ENCODE peak calls at places on chromosomes 6 and 20, in six cellular contexts. One of them, this sample, is unnamed.

GRCh38 chr20:61768926-61769832 is 296.5 kb downstream of the TAF4 start:
- DNase-seq in pancreas: no peak
- DNase-seq in aorta: peak; percentile 52
- DNase-seq in mammary epithelial cell: no peak
- DNase-seq in hepatocyte: no peak
- DNase-seq in foreskin keratinocyte: no peak
- DNase-seq in this sample: no peak

GRCh38 chr20:1292620-1293019 is 26.5 kb downstream of the SNPH start:
- DNase-seq in hepatocyte: no peak
- DNase-seq in pancreas: no peak
- DNase-seq in aorta: no peak
- DNase-seq in mammary epithelial cell: no peak
- DNase-seq in foreskin keratinocyte: no peak
- DNase-seq in this sample: no peak

GRCh38 chr6:119319694-119320093 is 29.9 kb downstream of the MAN1A1 start:
- DNase-seq in hepatocyte: no peak
- DNase-seq in foreskin keratinocyte: no peak
- DNase-seq in mammary epithelial cell: no peak
- DNase-seq in pancreas: no peak
- DNase-seq in aorta: no peak
- DNase-seq in this sample: no peak

GRCh38 chr6:17381429-17382147 is 11.8 kb upstream of the CAP2 start:
- DNase-seq in foreskin keratinocyte: no peak
- DNase-seq in pancreas: no peak
- DNase-seq in hepatocyte: no peak
- DNase-seq in mammary epithelial cell: no peak
- DNase-seq in aorta: no peak
- DNase-seq in this sample: no peak

GRCh38 chr6:18053555-18054445 is 66.4 kb upstream of the KIF13A start:
- DNase-seq in mammary epithelial cell: peak; percentile 43
- DNase-seq in pancreas: no peak
- DNase-seq in hepatocyte: no peak
- DNase-seq in aorta: no peak
- DNase-seq in foreskin keratinocyte: no peak
- DNase-seq in this sample: no peak

GRCh38 chr6:111921108-111921507 is 47.9 kb upstream of the FYN start:
- DNase-seq in pancreas: no peak
- DNase-seq in hepatocyte: no peak
- DNase-seq in mammary epithelial cell: no peak
- DNase-seq in foreskin keratinocyte: no peak
- DNase-seq in aorta: no peak
- DNase-seq in this sample: no peak

GRCh38 chr6:167799033-167799933 is 27.4 kb upstream of the AFDN start:
- DNase-seq in aorta: no peak
- DNase-seq in pancreas: peak; percentile 43
- DNase-seq in mammary epithelial cell: no peak
- DNase-seq in foreskin keratinocyte: no peak
- DNase-seq in hepatocyte: no peak
- DNase-seq in this sample: no peak

GRCh38 chr20:51500311-51500710 is 42.2 kb downstream of the NFATC2 start:
- DNase-seq in aorta: no peak
- DNase-seq in pancreas: no peak
- DNase-seq in foreskin keratinocyte: peak; percentile 32
- DNase-seq in mammary epithelial cell: peak; percentile 85
- DNase-seq in hepatocyte: no peak
- DNase-seq in this sample: peak; percentile 86

GRCh38 chr6:49225471-49225870 is 237.6 kb downstream of the MMUT start:
- DNase-seq in pancreas: no peak
- DNase-seq in foreskin keratinocyte: no peak
- DNase-seq in aorta: no peak
- DNase-seq in hepatocyte: no peak
- DNase-seq in mammary epithelial cell: no peak
- DNase-seq in this sample: no peak

GRCh38 chr6:15804461-15804784 is 141.6 kb upstream of the DTNBP1 start:
- DNase-seq in hepatocyte: no peak
- DNase-seq in pancreas: no peak
- DNase-seq in foreskin keratinocyte: no peak
- DNase-seq in mammary epithelial cell: no peak
- DNase-seq in aorta: no peak
- DNase-seq in this sample: no peak

GRCh38 chr20:32695089-32695488 is 21.3 kb upstream of the C20orf203 start:
- DNase-seq in aorta: no peak
- DNase-seq in pancreas: no peak
- DNase-seq in mammary epithelial cell: no peak
- DNase-seq in foreskin keratinocyte: no peak
- DNase-seq in hepatocyte: no peak
- DNase-seq in this sample: no peak
- H3K27ac ChIP-seq in aorta: no peak overlapping the region
- H3K27ac ChIP-seq in pancreas: no peak overlapping the region
- H3K27ac ChIP-seq in mammary epithelial cell: no peak overlapping the region
- H3K27ac ChIP-seq in foreskin keratinocyte: no peak overlapping the region
- H3K27ac ChIP-seq in hepatocyte: no peak overlapping the region
- H3K27ac ChIP-seq in this sample: no peak overlapping the region

GRCh38 chr6:32621372-32621771 is 15.8 kb upstream of the HLA-DQA1 start:
- DNase-seq in mammary epithelial cell: no peak
- DNase-seq in aorta: no peak
- DNase-seq in pancreas: no peak
- DNase-seq in foreskin keratinocyte: no peak
- DNase-seq in hepatocyte: no peak
- DNase-seq in this sample: no peak
- H3K27ac ChIP-seq in mammary epithelial cell: no peak overlapping the region
- H3K27ac ChIP-seq in aorta: no peak overlapping the region
- H3K27ac ChIP-seq in pancreas: no peak overlapping the region
- H3K27ac ChIP-seq in foreskin keratinocyte: no peak overlapping the region
- H3K27ac ChIP-seq in hepatocyte: no peak overlapping the region
- H3K27ac ChIP-seq in this sample: no peak overlapping the region

GRCh38 chr6:35475573-35475972 is 7.4 kb downstream of the RPL10A start:
- DNase-seq in pancreas: no peak
- DNase-seq in hepatocyte: no peak
- DNase-seq in aorta: no peak
- DNase-seq in foreskin keratinocyte: no peak
- DNase-seq in mammary epithelial cell: no peak
- DNase-seq in this sample: no peak

GRCh38 chr6:35474978-35475570 is 6.9 kb downstream of the RPL10A start:
- DNase-seq in mammary epithelial cell: no peak
- DNase-seq in aorta: no peak
- DNase-seq in foreskin keratinocyte: no peak
- DNase-seq in pancreas: no peak
- DNase-seq in hepatocyte: no peak
- DNase-seq in this sample: no peak

GRCh38 chr6:35473075-35473848 is 5.1 kb downstream of the RPL10A start:
- DNase-seq in hepatocyte: no peak
- DNase-seq in foreskin keratinocyte: no peak
- DNase-seq in mammary epithelial cell: no peak
- DNase-seq in pancreas: no peak
- DNase-seq in aorta: no peak
- DNase-seq in this sample: no peak

GRCh38 chr6:35474129-35474977 is 6.2 kb downstream of the RPL10A start:
- DNase-seq in mammary epithelial cell: no peak
- DNase-seq in foreskin keratinocyte: no peak
- DNase-seq in pancreas: no peak
- DNase-seq in hepatocyte: no peak
- DNase-seq in aorta: no peak
- DNase-seq in this sample: no peak

GRCh38 chr6:35473849-35474128 is 5.6 kb downstream of the RPL10A start:
- DNase-seq in mammary epithelial cell: no peak
- DNase-seq in hepatocyte: no peak
- DNase-seq in foreskin keratinocyte: no peak
- DNase-seq in pancreas: no peak
- DNase-seq in aorta: no peak
- DNase-seq in this sample: no peak
- H3K27ac ChIP-seq in mammary epithelial cell: no peak overlapping the region
- H3K27ac ChIP-seq in hepatocyte: no peak overlapping the region
- H3K27ac ChIP-seq in foreskin keratinocyte: no peak overlapping the region
- H3K27ac ChIP-seq in pancreas: no peak overlapping the region
- H3K27ac ChIP-seq in aorta: no peak overlapping the region
- H3K27ac ChIP-seq in this sample: no peak overlapping the region

GRCh38 chr20:58213112-58213511 is 15.3 kb downstream of the ANKRD60 start:
- DNase-seq in pancreas: no peak
- DNase-seq in foreskin keratinocyte: no peak
- DNase-seq in hepatocyte: no peak
- DNase-seq in aorta: peak; percentile 42
- DNase-seq in mammary epithelial cell: no peak
- DNase-seq in this sample: no peak
- H3K27ac ChIP-seq in pancreas: no peak overlapping the region
- H3K27ac ChIP-seq in foreskin keratinocyte: no peak overlapping the region
- H3K27ac ChIP-seq in hepatocyte: no peak overlapping the region
- H3K27ac ChIP-seq in aorta: no peak overlapping the region
- H3K27ac ChIP-seq in mammary epithelial cell: no peak overlapping the region
- H3K27ac ChIP-seq in this sample: no peak overlapping the region

GRCh38 chr6:148959008-148959407 is 212.2 kb downstream of the UST start:
- DNase-seq in pancreas: no peak
- DNase-seq in mammary epithelial cell: no peak
- DNase-seq in hepatocyte: no peak
- DNase-seq in aorta: no peak
- DNase-seq in foreskin keratinocyte: no peak
- DNase-seq in this sample: no peak
- H3K27ac ChIP-seq in pancreas: no peak overlapping the region
- H3K27ac ChIP-seq in mammary epithelial cell: no peak overlapping the region
- H3K27ac ChIP-seq in hepatocyte: no peak overlapping the region
- H3K27ac ChIP-seq in aorta: no peak overlapping the region
- H3K27ac ChIP-seq in foreskin keratinocyte: no peak overlapping the region
- H3K27ac ChIP-seq in this sample: no peak overlapping the region

GRCh38 chr20:17680128-17680835 is 1.8 kb downstream of the RRBP1 start:
- DNase-seq in pancreas: peak; percentile 70
- DNase-seq in foreskin keratinocyte: peak; percentile 27
- DNase-seq in aorta: peak; percentile 80
- DNase-seq in hepatocyte: peak; percentile 78
- DNase-seq in mammary epithelial cell: peak; percentile 40
- DNase-seq in this sample: peak; percentile 14
- H3K27ac ChIP-seq in pancreas: peak overlapping the region; percentile 97
- H3K27ac ChIP-seq in foreskin keratinocyte: peak overlapping the region; percentile 70
- H3K27ac ChIP-seq in aorta: peak overlapping the region; percentile 95
- H3K27ac ChIP-seq in hepatocyte: peak overlapping the region; percentile 99
- H3K27ac ChIP-seq in mammary epithelial cell: peak overlapping the region; percentile 67
- H3K27ac ChIP-seq in this sample: peak overlapping the region; percentile 43

GRCh38 chr20:36264426-36265246 is 28.4 kb downstream of the AAR2 start:
- DNase-seq in mammary epithelial cell: no peak
- DNase-seq in foreskin keratinocyte: no peak
- DNase-seq in hepatocyte: no peak
- DNase-seq in pancreas: no peak
- DNase-seq in aorta: no peak
- DNase-seq in this sample: no peak
- H3K27ac ChIP-seq in mammary epithelial cell: no peak overlapping the region
- H3K27ac ChIP-seq in foreskin keratinocyte: no peak overlapping the region
- H3K27ac ChIP-seq in hepatocyte: no peak overlapping the region
- H3K27ac ChIP-seq in pancreas: no peak overlapping the region
- H3K27ac ChIP-seq in aorta: no peak overlapping the region
- H3K27ac ChIP-seq in this sample: no peak overlapping the region

GRCh38 chr20:17690144-17690543 is 8.1 kb upstream of the RRBP1 start:
- DNase-seq in foreskin keratinocyte: no peak
- DNase-seq in mammary epithelial cell: no peak
- DNase-seq in pancreas: no peak
- DNase-seq in aorta: no peak
- DNase-seq in hepatocyte: no peak
- DNase-seq in this sample: no peak
- H3K27ac ChIP-seq in foreskin keratinocyte: no peak overlapping the region
- H3K27ac ChIP-seq in mammary epithelial cell: no peak overlapping the region
- H3K27ac ChIP-seq in pancreas: no peak overlapping the region
- H3K27ac ChIP-seq in aorta: no peak overlapping the region
- H3K27ac ChIP-seq in hepatocyte: no peak overlapping the region
- H3K27ac ChIP-seq in this sample: no peak overlapping the region